ENCODE peak calls at places on chromosomes 2 and 18, in seven cellular contexts. C, F, I, R, Z, Q and L are unnamed samples.

GRCh38 chr2:65033178-65033577 is 23.0 kb upstream of the CEP68 start:
- DNase-seq in C (peak; percentile 47), F (no peak), I (peak; percentile 44), R (peak; percentile 25), Z (no peak), Q (no peak), L (no peak)

GRCh38 chr18:79047556-79048244 is 21.5 kb upstream of the ATP9B start:
- DNase-seq in C (no peak), F (no peak), I (no peak), R (no peak), Z (no peak), Q (no peak), L (no peak)

GRCh38 chr2:62814132-62814531 is 108.6 kb downstream of the EHBP1 start:
- DNase-seq in C (peak; percentile 12), F (no peak), I (no peak), R (no peak), Z (no peak), Q (no peak), L (no peak)

GRCh38 chr2:169029341-169029740 is 1.8 kb downstream of the ABCB11 start:
- DNase-seq in C (no peak), F (no peak), I (no peak), R (no peak), Z (no peak), Q (no peak), L (no peak)

GRCh38 chr2:164934790-164935466 is 20.4 kb downstream of the SLC38A11 start:
- DNase-seq in C (no peak), F (no peak), I (no peak), R (peak; percentile 63), Z (no peak), Q (no peak), L (no peak)

GRCh38 chr2:226475650-226476049 is 324.0 kb downstream of the IRS1 start:
- DNase-seq in C (no peak), F (no peak), I (no peak), R (no peak), Z (no peak), Q (no peak), L (no peak)

GRCh38 chr2:191862371-191862770 is 15.5 kb upstream of the CAVIN2 start:
- DNase-seq in C (no peak), F (no peak), I (no peak), R (no peak), Z (no peak), Q (no peak), L (no peak)

GRCh38 chr18:22623513-22623912 is 205.8 kb upstream of the CTAGE1 start:
- DNase-seq in C (no peak), F (no peak), I (no peak), R (no peak), Z (no peak), Q (no peak), L (no peak)

GRCh38 chr18:62897153-62897552 is 181.8 kb downstream of the PHLPP1 start:
- DNase-seq in C (no peak), F (no peak), I (no peak), R (no peak), Z (no peak), Q (no peak), L (no peak)

GRCh38 chr18:50284226-50284885 is 3.0 kb upstream of the MBD1 start:
- DNase-seq in C (no peak), F (no peak), I (no peak), R (no peak), Z (no peak), Q (no peak), L (no peak)

GRCh38 chr18:26215247-26215970 is 10.8 kb upstream of the TAF4B start:
- DNase-seq in C (no peak), F (no peak), I (no peak), R (no peak), Z (no peak), Q (peak; percentile 71), L (peak; percentile 21)

GRCh38 chr2:98160574-98160973 is 73.6 kb downstream of the VWA3B start:
- DNase-seq in C (no peak), F (no peak), I (no peak), R (no peak), Z (no peak), Q (no peak), L (no peak)

GRCh38 chr2:239014897-239015768 is 167.2 kb downstream of the TWIST2 start:
- DNase-seq in C (no peak), F (no peak), I (no peak), R (no peak), Z (no peak), Q (no peak), L (no peak)

GRCh38 chr2:144523606-144524131 is 3.8 kb upstream of the ZEB2 start:
- DNase-seq in C (peak; percentile 40), F (no peak), I (peak; percentile 67), R (no peak), Z (no peak), Q (no peak), L (no peak)

GRCh38 chr2:158788951-158789350 is 6.2 kb upstream of the DAPL1 start:
- DNase-seq in C (no peak), F (no peak), I (no peak), R (no peak), Z (no peak), Q (no peak), L (no peak)

GRCh38 chr2:153307223-153307622 is 171.3 kb downstream of the RPRM start:
- DNase-seq in C (no peak), F (no peak), I (no peak), R (no peak), Z (no peak), Q (no peak), L (no peak)

DNA sequence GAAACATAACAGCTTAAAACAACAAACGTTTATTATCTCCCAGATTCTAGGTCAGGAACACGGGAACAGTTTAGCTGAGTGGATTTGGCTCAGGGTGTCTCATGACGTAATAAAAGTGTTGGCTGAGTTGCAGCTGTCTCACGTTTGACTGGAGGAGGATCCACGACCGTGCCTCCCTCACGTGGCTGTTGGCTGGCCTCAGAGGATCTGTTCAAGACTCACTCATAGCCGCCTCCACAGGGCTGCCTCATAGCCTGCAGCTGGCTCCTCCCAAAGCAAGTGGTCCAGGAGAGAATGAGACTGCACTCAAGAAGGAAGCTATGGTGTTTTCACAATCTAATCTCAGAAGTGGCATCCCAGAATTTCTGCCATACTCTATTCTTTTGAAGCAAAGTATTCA is 167.1 kb downstream of the RPRM start:
- DNase-seq in C (no peak), F (no peak), I (no peak), R (no peak), Z (no peak), Q (no peak), L (no peak)
- TF ChIP-seq TAF1 in C (no peak), F (no peak), I (no peak), R (no peak), Z (no peak), Q (no peak), L (no peak)

GRCh38 chr2:230927711-230928341 is 2.8 kb upstream of the GPR55 start:
- DNase-seq in C (no peak), F (no peak), I (no peak), R (no peak), Z (no peak), Q (no peak), L (no peak)
- TF ChIP-seq TAF1 in C (no peak), F (no peak), I (no peak), R (no peak), Z (no peak), Q (no peak), L (no peak)

DNA sequence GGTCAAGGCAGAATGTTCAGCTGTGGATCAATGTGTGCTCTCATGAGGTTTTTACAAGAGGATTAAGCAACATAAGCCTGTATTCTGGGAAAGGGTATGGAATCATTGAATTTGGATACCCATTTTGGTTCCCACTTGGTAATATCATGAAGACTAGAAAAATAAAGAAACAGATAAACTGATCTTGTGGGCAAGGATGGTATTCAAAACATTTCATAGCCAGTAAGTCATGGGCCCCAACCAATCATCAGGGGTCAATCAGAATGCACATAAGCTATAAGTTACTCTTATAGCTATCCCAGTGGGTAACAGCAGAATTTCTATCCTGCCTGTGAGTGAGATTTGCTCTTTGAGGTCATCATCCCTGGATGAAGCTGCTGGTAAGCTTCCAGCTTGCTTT is 291.3 kb downstream of the RAD51AP2 start:
- DNase-seq in C (no peak), F (no peak), I (no peak), R (no peak), Z (no peak), Q (no peak), L (no peak)
- TF ChIP-seq TAF1 in C (no peak), F (no peak), I (no peak), R (no peak), Z (no peak), Q (no peak), L (no peak)

DNA sequence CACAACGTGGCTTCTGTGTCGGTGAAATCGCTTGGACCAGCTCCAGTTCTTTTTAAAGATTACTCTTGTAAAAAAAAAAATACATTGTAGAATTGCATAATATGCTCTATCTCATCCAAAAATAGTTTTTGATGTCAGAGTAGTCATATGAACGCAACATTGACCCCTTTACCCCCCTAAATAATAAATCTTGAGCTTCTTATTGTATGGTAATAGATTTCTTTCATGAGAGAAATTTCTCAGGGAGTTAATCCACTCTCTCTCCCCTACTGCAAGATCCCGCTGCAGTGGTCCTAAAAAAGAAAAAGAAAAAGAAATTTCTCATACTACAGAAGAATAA is 50.2 kb upstream of the PAIP2B start:
- DNase-seq in C (no peak), F (no peak), I (no peak), R (no peak), Z (no peak), Q (no peak), L (no peak)
- TF ChIP-seq TAF1 in C (no peak), F (no peak), I (no peak), R (no peak), Z (no peak), Q (no peak), L (no peak)

GRCh38 chr2:209556354-209556961 is 132.6 kb downstream of the MAP2 start:
- DNase-seq in C (no peak), F (no peak), I (peak; percentile 27), R (peak; percentile 32), Z (peak; percentile 2), Q (no peak), L (no peak)
- TF ChIP-seq TAF1 in C (no peak), F (no peak), I (no peak), R (no peak), Z (no peak), Q (no peak), L (no peak)